ENCODE peak calls at places on chromosomes 5 and 9, in five cellular contexts. S is left ventricle myocardium inferior, A is stomach, D is MM.1S, Y is esophagus squamous epithelium. L is an unnamed sample.

GRCh38 chr9:135993840-135994776 is 32.9 kb upstream of the UBAC1 start:
- DNase-seq in S (no peak), A (no peak), D (no peak), Y (no peak), L (no peak)

GRCh38 chr5:44267909-44268308 is 121.3 kb downstream of the FGF10 start:
- DNase-seq in S (no peak), A (no peak), D (no peak), Y (no peak), L (no peak)

GRCh38 chr9:131762356-131762932 is 22.6 kb upstream of the RAPGEF1 start:
- DNase-seq in S (peak; percentile 75), A (peak; percentile 84), D (peak; percentile 54), Y (no peak), L (no peak)

GRCh38 chr9:128406848-128407391 is 13.7 kb upstream of the CERCAM start:
- DNase-seq in S (no peak), A (no peak), D (no peak), Y (no peak), L (no peak)

GRCh38 chr5:149632311-149633251 is 51.3 kb downstream of the ARHGEF37 start:
- DNase-seq in S (no peak), A (peak; percentile 82), D (no peak), Y (no peak), L (no peak)

GRCh38 chr9:79581794-79582193 is 10.0 kb downstream of the TLE4 start:
- DNase-seq in S (no peak), A (no peak), D (no peak), Y (no peak), L (peak; percentile 72)

GRCh38 chr5:180684623-180685161 is 35.3 kb upstream of the FLT4 start:
- DNase-seq in S (no peak), A (no peak), D (no peak), Y (no peak), L (no peak)

GRCh38 chr9:80485420-80485819 is 913.7 kb downstream of the TLE4 start:
- DNase-seq in S (no peak), A (no peak), D (no peak), Y (no peak), L (no peak)

GRCh38 chr5:56664025-56664424 is 151.3 kb upstream of the MAP3K1 start:
- DNase-seq in S (no peak), A (no peak), D (no peak), Y (no peak), L (no peak)

GRCh38 chr5:105392710-105393149 is 1830.1 kb upstream of the NUDT12 start:
- DNase-seq in S (no peak), A (no peak), D (no peak), Y (no peak), L (no peak)
- H3K4me3 ChIP-seq in S (no peak overlapping the region), A (no peak overlapping the region), D (no peak overlapping the region), Y (no peak overlapping the region), L (no peak overlapping the region)

DNA sequence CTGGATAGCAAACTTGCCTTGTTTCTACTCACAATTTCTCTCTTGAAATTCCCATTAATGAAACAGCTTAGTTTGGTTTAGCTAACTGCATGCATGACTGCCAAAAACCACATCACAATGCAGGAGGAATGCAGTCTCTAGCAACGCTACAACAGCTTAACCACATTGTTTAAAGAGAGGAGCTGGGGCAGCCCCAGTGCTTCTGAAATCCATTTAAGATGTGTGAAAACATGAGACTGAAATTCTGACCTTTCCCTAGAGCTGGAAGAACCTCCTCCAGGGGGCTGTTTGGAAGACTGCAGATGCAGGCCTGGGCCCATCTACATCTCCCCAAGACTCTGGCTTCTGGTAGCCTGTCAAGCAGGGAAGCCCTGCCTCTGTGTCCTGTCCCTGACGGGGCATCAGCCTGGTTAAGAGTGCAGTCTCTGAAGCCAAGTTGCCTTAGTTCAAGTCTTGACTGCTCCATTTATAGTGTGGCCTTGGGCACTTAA is 157.1 kb downstream of the ZNF462 start:
- DNase-seq in S (no peak), A (no peak), D (peak; percentile 83), Y (no peak), L (peak; percentile 87)
- TF ChIP-seq CTCF in S (no peak), A (no peak), D (no peak), Y (no peak), L (no peak)

DNA sequence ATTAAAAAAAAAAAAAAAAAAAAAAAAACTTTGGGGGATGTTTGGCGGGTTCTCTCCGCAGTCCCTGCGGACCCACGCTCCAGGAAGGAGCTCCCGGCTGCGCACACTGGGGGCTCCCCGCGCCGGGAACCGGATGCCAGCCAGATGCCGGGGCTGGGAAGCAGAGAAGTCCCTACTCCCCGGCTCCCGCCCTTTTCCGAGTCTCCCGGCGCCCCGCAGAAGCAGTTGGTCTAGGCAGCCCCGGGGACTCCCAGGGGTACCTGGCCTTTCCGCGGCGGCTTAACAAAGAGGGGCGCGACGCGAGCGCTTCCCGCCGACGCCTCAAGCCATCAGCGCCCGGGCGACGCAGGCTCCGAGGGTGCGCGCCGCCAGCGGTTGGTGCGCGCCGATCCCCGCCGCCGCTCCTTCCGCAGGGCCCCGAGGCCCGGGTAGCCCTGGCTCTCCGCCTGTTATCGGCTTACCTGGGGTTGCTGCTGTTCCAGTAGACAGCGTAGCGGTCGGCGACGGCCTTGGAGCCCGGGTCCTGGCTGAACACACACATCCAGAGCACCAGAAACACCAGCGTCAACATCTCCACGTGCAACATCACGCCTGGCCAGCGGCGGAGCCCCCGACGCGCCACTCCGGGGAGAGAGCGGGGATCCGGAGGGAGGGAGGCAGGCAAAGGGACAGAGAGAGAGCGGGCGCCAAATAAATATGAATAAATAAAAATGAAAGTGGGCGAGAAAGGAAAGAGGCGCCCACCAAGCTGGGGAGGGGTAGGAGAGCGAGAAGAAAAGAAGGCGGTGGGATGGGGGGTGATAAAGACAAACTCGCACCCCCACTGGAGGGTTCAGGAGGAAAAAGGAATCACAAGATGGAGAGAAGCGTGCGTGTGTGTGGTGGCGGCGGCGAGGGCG is 460 bp downstream of the EFNA5 start:
- DNase-seq in S (peak; percentile 21), A (peak; percentile 50), D (peak; percentile 52), Y (no peak), L (no peak)
- H3K4me3 ChIP-seq in S (peak overlapping the region; percentile 77), A (peak overlapping the region; percentile 62), D (peak overlapping the region; percentile 58), Y (peak overlapping the region; percentile 73), L (peak overlapping the region; percentile 63)

GRCh38 chr5:136689563-136689962 is 324.2 kb upstream of the TRPC7 start:
- DNase-seq in S (no peak), A (no peak), D (no peak), Y (no peak), L (no peak)

GRCh38 chr5:136686192-136686872 is 321.0 kb upstream of the TRPC7 start:
- DNase-seq in S (no peak), A (no peak), D (peak; percentile 39), Y (no peak), L (no peak)
- TF ChIP-seq CTCF in S (peak; percentile 51), A (no peak), D (peak; percentile 41), Y (peak; percentile 46), L (peak; percentile 41)

DNA sequence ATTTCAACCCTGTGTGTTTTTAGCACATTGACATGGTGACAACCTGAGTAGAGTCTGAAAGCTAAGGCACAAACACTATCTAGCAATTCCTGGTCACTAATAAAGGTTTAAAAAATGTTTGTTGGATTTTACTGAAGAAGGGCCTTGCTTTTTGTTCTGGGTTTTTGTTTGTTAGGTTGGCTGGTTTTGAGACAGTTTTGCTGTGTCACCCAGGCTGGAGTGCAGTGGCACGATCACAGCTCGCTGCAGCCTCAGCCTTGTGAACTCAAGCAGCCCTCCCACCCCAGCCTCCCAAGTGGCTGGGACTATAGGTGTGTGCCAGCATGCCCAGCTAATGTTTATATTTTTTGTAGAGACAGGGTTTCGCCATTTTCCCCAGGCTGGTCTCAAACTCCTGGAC is 39.0 kb downstream of the PRKACG start:
- DNase-seq in S (no peak), A (no peak), D (no peak), Y (no peak), L (no peak)
- H3K4me3 ChIP-seq in S (peak overlapping the region; percentile 61), A (no peak overlapping the region), D (no peak overlapping the region), Y (peak overlapping the region; percentile 1), L (no peak overlapping the region)

DNA sequence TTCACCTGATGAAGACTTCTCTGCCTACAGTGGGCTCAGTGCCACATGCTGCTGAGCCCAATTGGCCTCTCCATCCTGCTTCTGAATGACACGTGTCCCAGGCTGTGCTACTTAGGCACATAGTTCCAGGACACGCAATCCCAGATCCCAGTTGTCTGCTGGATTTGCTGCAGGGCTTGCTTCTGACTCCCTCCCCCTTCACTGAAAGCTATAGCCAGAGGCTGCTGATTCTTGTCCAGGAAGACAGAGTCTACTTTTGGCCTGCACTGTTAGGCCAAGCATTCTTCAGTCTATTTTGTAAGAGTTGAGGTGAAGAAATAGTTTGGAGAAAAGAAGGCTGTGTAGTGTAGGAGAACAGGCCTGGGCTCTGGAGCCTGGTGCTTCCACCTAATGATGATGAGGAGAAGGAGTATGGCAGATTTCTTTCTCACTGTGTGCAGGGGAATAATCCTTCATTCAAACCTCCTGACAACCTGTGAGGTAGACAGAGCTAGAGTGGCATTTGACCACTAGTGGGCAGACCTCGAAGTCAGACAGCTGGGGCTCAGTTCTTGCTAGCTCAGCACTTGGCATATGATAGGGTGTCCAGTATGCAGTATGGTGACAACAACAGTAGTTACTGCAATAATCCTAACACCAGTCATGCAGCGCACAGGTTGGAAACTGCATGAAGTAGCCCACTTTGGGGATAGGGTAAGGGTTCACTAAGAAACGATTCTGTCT is 19.5 kb upstream of the ASPN start:
- DNase-seq in S (peak; percentile 38), A (peak; percentile 34), D (peak; percentile 43), Y (no peak), L (no peak)
- TF ChIP-seq CTCF in S (peak; percentile 56), A (no peak), D (peak; percentile 61), Y (peak; percentile 52), L (peak; percentile 33)

DNA sequence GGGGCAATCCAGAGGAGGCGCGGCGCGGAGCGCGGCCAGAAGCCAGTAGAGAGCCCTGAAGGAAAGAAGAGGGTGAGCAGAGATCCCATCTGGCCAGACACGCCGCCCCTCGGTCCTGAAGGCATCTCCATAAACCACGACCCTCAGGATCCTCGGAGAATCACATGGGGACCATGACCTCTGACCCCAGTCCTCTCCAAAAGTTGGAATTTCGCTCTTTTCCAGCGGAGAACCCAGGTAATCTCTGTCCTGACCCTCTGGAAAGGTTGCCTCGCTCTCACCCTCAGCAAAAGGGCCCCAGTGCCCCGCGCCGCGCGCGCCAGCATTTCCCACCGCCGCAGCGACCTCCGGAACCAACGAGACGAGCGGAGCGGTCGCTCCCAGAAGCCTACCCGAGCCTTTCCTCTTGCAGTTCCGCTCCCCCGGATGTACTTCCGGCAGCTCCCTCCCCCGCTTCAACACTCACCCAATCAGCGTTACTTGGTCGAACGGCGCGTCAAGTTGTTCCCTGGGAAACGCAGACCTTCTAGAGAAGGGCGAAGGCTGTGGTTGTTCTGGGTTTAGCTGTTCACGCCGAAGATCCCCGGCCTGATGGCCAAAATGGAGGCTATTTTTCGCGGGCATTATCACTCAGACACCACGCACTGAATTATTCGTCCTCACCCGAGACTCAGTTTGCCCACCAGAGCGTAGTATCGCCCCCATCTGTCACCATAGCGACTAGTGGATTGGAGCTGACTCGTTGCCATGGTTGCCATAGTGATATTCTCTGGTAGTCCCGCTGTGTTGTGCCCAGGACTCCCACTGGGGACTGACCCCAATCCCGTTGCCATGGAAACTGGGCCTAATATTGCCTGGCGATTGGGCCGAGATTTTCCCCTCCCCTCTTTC is at the start of gene STOML2:
- DNase-seq in S (peak; percentile 94), A (peak; percentile 95), D (peak; percentile 96), Y (peak; percentile 78), L (peak; percentile 73)
- H3K4me3 ChIP-seq in S (peak within 1 kb of the TSS; percentile 84), A (peak within 1 kb of the TSS; percentile 83), D (peak within 1 kb of the TSS; percentile 86), Y (peak within 1 kb of the TSS; percentile 80), L (peak within 1 kb of the TSS; percentile 65)